ENCODE peak calls at places on chromosomes 7 and 10, in eight cellular contexts. One of them, this sample, is unnamed.

GRCh38 chr10:123904834-123905409 is 13.3 kb upstream of the CPXM2 start:
- DNase-seq in spleen: no peak
- DNase-seq in heart left ventricle: no peak
- DNase-seq in prostate gland: no peak
- DNase-seq in Peyer's patch: no peak
- DNase-seq in testis: no peak
- DNase-seq in A549: no peak
- DNase-seq in upper lobe of left lung: no peak
- DNase-seq in this sample: no peak

GRCh38 chr7:150631866-150632864 is at the start of gene GIMAP6:
- DNase-seq in spleen: peak
- DNase-seq in heart left ventricle: peak
- DNase-seq in A549: no peak
- DNase-seq in upper lobe of left lung: no peak
- DNase-seq in prostate gland: no peak
- DNase-seq in testis: no peak
- DNase-seq in Peyer's patch: peak
- DNase-seq in this sample: no peak

GRCh38 chr7:36790280-36790679 is 66.0 kb upstream of the AOAH start:
- DNase-seq in testis: no peak
- DNase-seq in spleen: no peak
- DNase-seq in upper lobe of left lung: no peak
- DNase-seq in A549: no peak
- DNase-seq in prostate gland: no peak
- DNase-seq in Peyer's patch: no peak
- DNase-seq in heart left ventricle: no peak
- DNase-seq in this sample: no peak

GRCh38 chr7:88226886-88227516 is 7.2 kb upstream of the SRI start:
- DNase-seq in upper lobe of left lung: no peak
- DNase-seq in prostate gland: no peak
- DNase-seq in spleen: no peak
- DNase-seq in heart left ventricle: no peak
- DNase-seq in testis: no peak
- DNase-seq in A549: peak
- DNase-seq in Peyer's patch: no peak
- DNase-seq in this sample: no peak

GRCh38 chr7:43164757-43165156 is 52.3 kb downstream of the HECW1 start:
- DNase-seq in upper lobe of left lung: no peak
- DNase-seq in spleen: no peak
- DNase-seq in Peyer's patch: no peak
- DNase-seq in heart left ventricle: no peak
- DNase-seq in A549: peak
- DNase-seq in testis: no peak
- DNase-seq in prostate gland: no peak
- DNase-seq in this sample: no peak

GRCh38 chr7:44324204-44325126 is 929 bp downstream of the CAMK2B start:
- DNase-seq in Peyer's patch: no peak
- DNase-seq in testis: no peak
- DNase-seq in upper lobe of left lung: peak
- DNase-seq in spleen: no peak
- DNase-seq in prostate gland: no peak
- DNase-seq in A549: no peak
- DNase-seq in heart left ventricle: no peak
- DNase-seq in this sample: no peak

GRCh38 chr10:132700168-132701098 is 85.5 kb downstream of the NKX6-2 start:
- DNase-seq in testis: no peak
- DNase-seq in spleen: peak
- DNase-seq in prostate gland: no peak
- DNase-seq in Peyer's patch: no peak
- DNase-seq in A549: no peak
- DNase-seq in heart left ventricle: no peak
- DNase-seq in upper lobe of left lung: peak
- DNase-seq in this sample: peak

GRCh38 chr10:1962025-1962424 is 224.7 kb upstream of the ADARB2 start:
- DNase-seq in prostate gland: no peak
- DNase-seq in testis: no peak
- DNase-seq in spleen: no peak
- DNase-seq in upper lobe of left lung: no peak
- DNase-seq in A549: no peak
- DNase-seq in heart left ventricle: no peak
- DNase-seq in Peyer's patch: no peak
- DNase-seq in this sample: no peak

GRCh38 chr7:105808703-105809590 is 67.5 kb downstream of the ATXN7L1 start:
- DNase-seq in spleen: peak
- DNase-seq in upper lobe of left lung: no peak
- DNase-seq in testis: no peak
- DNase-seq in prostate gland: no peak
- DNase-seq in A549: no peak
- DNase-seq in Peyer's patch: peak
- DNase-seq in heart left ventricle: no peak
- DNase-seq in this sample: no peak

GRCh38 chr7:45363669-45364068 is 206.1 kb downstream of the RAMP3 start:
- DNase-seq in spleen: no peak
- DNase-seq in Peyer's patch: no peak
- DNase-seq in testis: no peak
- DNase-seq in upper lobe of left lung: no peak
- DNase-seq in heart left ventricle: no peak
- DNase-seq in A549: no peak
- DNase-seq in prostate gland: no peak
- DNase-seq in this sample: no peak

GRCh38 chr10:83274088-83274487 is 865.2 kb upstream of the GHITM start:
- DNase-seq in testis: no peak
- DNase-seq in prostate gland: no peak
- DNase-seq in upper lobe of left lung: no peak
- DNase-seq in spleen: no peak
- DNase-seq in A549: no peak
- DNase-seq in heart left ventricle: no peak
- DNase-seq in Peyer's patch: no peak
- DNase-seq in this sample: no peak

GRCh38 chr10:110618206-110618605 is 25.9 kb upstream of the RBM20 start:
- DNase-seq in prostate gland: no peak
- DNase-seq in heart left ventricle: no peak
- DNase-seq in upper lobe of left lung: no peak
- DNase-seq in testis: no peak
- DNase-seq in Peyer's patch: no peak
- DNase-seq in A549: no peak
- DNase-seq in spleen: no peak
- DNase-seq in this sample: no peak

GRCh38 chr10:94493463-94493862 is 52.1 kb upstream of the HELLS start:
- DNase-seq in spleen: no peak
- DNase-seq in testis: no peak
- DNase-seq in prostate gland: no peak
- DNase-seq in heart left ventricle: no peak
- DNase-seq in Peyer's patch: no peak
- DNase-seq in upper lobe of left lung: no peak
- DNase-seq in A549: no peak
- DNase-seq in this sample: no peak

GRCh38 chr7:84123903-84124573 is 70.6 kb downstream of the SEMA3A start:
- DNase-seq in A549: no peak
- DNase-seq in Peyer's patch: no peak
- DNase-seq in spleen: no peak
- DNase-seq in testis: no peak
- DNase-seq in prostate gland: no peak
- DNase-seq in heart left ventricle: no peak
- DNase-seq in upper lobe of left lung: no peak
- DNase-seq in this sample: no peak

GRCh38 chr10:66925896-66926719 is at the start of gene LRRTM3:
- DNase-seq in spleen: no peak
- DNase-seq in A549: peak
- DNase-seq in heart left ventricle: peak
- DNase-seq in upper lobe of left lung: no peak
- DNase-seq in prostate gland: peak
- DNase-seq in testis: peak
- DNase-seq in Peyer's patch: no peak
- DNase-seq in this sample: peak

GRCh38 chr7:154640917-154641316 is 362.0 kb downstream of the PAXIP1 start:
- DNase-seq in heart left ventricle: no peak
- DNase-seq in upper lobe of left lung: no peak
- DNase-seq in testis: no peak
- DNase-seq in Peyer's patch: no peak
- DNase-seq in A549: no peak
- DNase-seq in spleen: no peak
- DNase-seq in prostate gland: no peak
- DNase-seq in this sample: no peak

GRCh38 chr7:119033641-119034040 is 809.1 kb downstream of the ANKRD7 start:
- DNase-seq in prostate gland: no peak
- DNase-seq in Peyer's patch: no peak
- DNase-seq in upper lobe of left lung: no peak
- DNase-seq in A549: no peak
- DNase-seq in heart left ventricle: no peak
- DNase-seq in spleen: no peak
- DNase-seq in testis: no peak
- DNase-seq in this sample: no peak

GRCh38 chr7:127943541-127944521 is 87.4 kb downstream of the LRRC4 start:
- DNase-seq in Peyer's patch: no peak
- DNase-seq in spleen: no peak
- DNase-seq in upper lobe of left lung: peak
- DNase-seq in A549: no peak
- DNase-seq in heart left ventricle: peak
- DNase-seq in testis: peak
- DNase-seq in prostate gland: no peak
- DNase-seq in this sample: peak

GRCh38 chr7:105649727-105650381 is 68.6 kb upstream of the EFCAB10 start:
- DNase-seq in upper lobe of left lung: no peak
- DNase-seq in A549: no peak
- DNase-seq in spleen: no peak
- DNase-seq in heart left ventricle: no peak
- DNase-seq in prostate gland: no peak
- DNase-seq in Peyer's patch: no peak
- DNase-seq in testis: no peak
- DNase-seq in this sample: no peak

GRCh38 chr7:113283861-113284260 is 165.5 kb upstream of the SMIM30 start:
- DNase-seq in Peyer's patch: no peak
- DNase-seq in spleen: no peak
- DNase-seq in heart left ventricle: no peak
- DNase-seq in A549: no peak
- DNase-seq in upper lobe of left lung: no peak
- DNase-seq in testis: no peak
- DNase-seq in prostate gland: no peak
- DNase-seq in this sample: no peak

GRCh38 chr7:86747698-86748097 is 104.0 kb downstream of the GRM3 start:
- DNase-seq in upper lobe of left lung: no peak
- DNase-seq in heart left ventricle: no peak
- DNase-seq in A549: no peak
- DNase-seq in Peyer's patch: no peak
- DNase-seq in prostate gland: no peak
- DNase-seq in testis: no peak
- DNase-seq in spleen: no peak
- DNase-seq in this sample: no peak

GRCh38 chr10:21514808-21515580 is 10.5 kb downstream of the SKIDA1 start:
- DNase-seq in prostate gland: no peak
- DNase-seq in testis: no peak
- DNase-seq in A549: no peak
- DNase-seq in heart left ventricle: no peak
- DNase-seq in spleen: no peak
- DNase-seq in upper lobe of left lung: no peak
- DNase-seq in Peyer's patch: no peak
- DNase-seq in this sample: no peak

GRCh38 chr10:67790534-67791408 is 47.2 kb downstream of the DNAJC12 start:
- DNase-seq in Peyer's patch: no peak
- DNase-seq in A549: no peak
- DNase-seq in prostate gland: no peak
- DNase-seq in upper lobe of left lung: no peak
- DNase-seq in testis: no peak
- DNase-seq in spleen: no peak
- DNase-seq in heart left ventricle: no peak
- DNase-seq in this sample: no peak

GRCh38 chr10:73110345-73110849 is at the start of gene NUDT13:
- DNase-seq in heart left ventricle: peak
- DNase-seq in A549: peak
- DNase-seq in prostate gland: peak
- DNase-seq in Peyer's patch: peak
- DNase-seq in upper lobe of left lung: no peak
- DNase-seq in spleen: no peak
- DNase-seq in testis: peak
- DNase-seq in this sample: peak
- TF ChIP-seq POLR2A in heart left ventricle: peak
- TF ChIP-seq POLR2A in A549: no peak
- TF ChIP-seq POLR2A in prostate gland: no peak
- TF ChIP-seq POLR2A in Peyer's patch: no peak
- TF ChIP-seq POLR2A in upper lobe of left lung: no peak
- TF ChIP-seq POLR2A in spleen: peak
- TF ChIP-seq POLR2A in testis: no peak
- TF ChIP-seq POLR2A in this sample: no peak

GRCh38 chr7:158705234-158705890 is 758 bp upstream of the NCAPG2 start:
- DNase-seq in testis: no peak
- DNase-seq in prostate gland: no peak
- DNase-seq in A549: no peak
- DNase-seq in upper lobe of left lung: no peak
- DNase-seq in spleen: no peak
- DNase-seq in Peyer's patch: no peak
- DNase-seq in heart left ventricle: no peak
- DNase-seq in this sample: no peak
- TF ChIP-seq POLR2A in testis: no peak
- TF ChIP-seq POLR2A in prostate gland: no peak
- TF ChIP-seq POLR2A in A549: no peak
- TF ChIP-seq POLR2A in upper lobe of left lung: no peak
- TF ChIP-seq POLR2A in spleen: no peak
- TF ChIP-seq POLR2A in Peyer's patch: no peak
- TF ChIP-seq POLR2A in heart left ventricle: no peak
- TF ChIP-seq POLR2A in this sample: no peak

DNA sequence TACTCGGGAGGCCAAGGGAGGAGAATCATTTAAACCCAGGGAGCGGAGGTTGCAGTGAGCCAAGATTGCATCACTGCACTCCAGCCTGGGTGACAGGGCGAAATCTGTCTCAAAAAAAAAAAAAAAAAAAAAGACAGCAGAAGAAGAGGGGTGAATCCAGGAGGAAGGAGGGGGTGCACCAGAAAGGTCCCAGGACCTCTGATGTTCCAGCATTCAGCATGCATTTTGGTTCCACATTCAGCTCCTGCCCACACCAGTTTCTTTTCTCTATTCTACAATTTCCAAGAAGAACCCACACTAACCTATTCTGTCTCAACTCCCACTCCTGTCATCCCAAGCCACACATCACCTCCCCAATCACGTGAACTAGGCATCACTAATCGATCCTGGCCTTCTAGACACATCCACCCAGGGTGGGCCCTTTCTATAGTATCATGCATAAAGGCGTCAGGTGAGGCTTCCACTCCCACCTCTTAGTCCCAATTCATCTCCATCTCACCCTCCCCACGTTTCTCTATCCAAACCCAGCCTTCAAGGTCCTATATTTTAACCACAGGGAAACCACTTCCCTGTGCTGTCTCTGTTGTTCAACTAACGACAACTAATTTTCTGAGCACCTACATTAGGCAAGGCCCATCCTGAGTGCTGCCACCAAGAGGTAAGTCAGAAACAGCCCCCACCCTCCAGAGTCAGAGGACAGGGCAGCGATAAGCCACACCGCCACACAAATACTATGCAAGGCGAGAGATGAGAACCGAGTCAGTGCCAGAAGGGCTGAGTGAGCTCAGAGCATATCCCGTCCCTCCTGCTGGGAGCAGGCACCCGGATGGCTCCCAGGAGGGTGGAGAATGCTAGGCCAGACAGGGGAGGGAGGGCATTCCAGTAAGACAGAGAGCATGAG is 2.2 kb downstream of the ANXA11 start:
- DNase-seq in prostate gland: peak
- DNase-seq in upper lobe of left lung: no peak
- DNase-seq in spleen: peak
- DNase-seq in Peyer's patch: peak
- DNase-seq in heart left ventricle: peak
- DNase-seq in A549: no peak
- DNase-seq in testis: peak
- DNase-seq in this sample: peak
- TF ChIP-seq POLR2A in prostate gland: peak
- TF ChIP-seq POLR2A in upper lobe of left lung: no peak
- TF ChIP-seq POLR2A in spleen: no peak
- TF ChIP-seq POLR2A in Peyer's patch: no peak
- TF ChIP-seq POLR2A in heart left ventricle: peak
- TF ChIP-seq POLR2A in A549: no peak
- TF ChIP-seq POLR2A in testis: no peak
- TF ChIP-seq POLR2A in this sample: no peak

GRCh38 chr10:106802949-106803348 is 361.6 kb downstream of the SORCS1 start:
- DNase-seq in testis: no peak
- DNase-seq in prostate gland: no peak
- DNase-seq in heart left ventricle: no peak
- DNase-seq in spleen: no peak
- DNase-seq in A549: no peak
- DNase-seq in upper lobe of left lung: no peak
- DNase-seq in Peyer's patch: no peak
- DNase-seq in this sample: no peak
- TF ChIP-seq POLR2A in testis: no peak
- TF ChIP-seq POLR2A in prostate gland: no peak
- TF ChIP-seq POLR2A in heart left ventricle: no peak
- TF ChIP-seq POLR2A in spleen: no peak
- TF ChIP-seq POLR2A in A549: no peak
- TF ChIP-seq POLR2A in upper lobe of left lung: no peak
- TF ChIP-seq POLR2A in Peyer's patch: no peak
- TF ChIP-seq POLR2A in this sample: no peak

This sample was measured in ovary.